ENCODE peak calls at places on chromosomes 6 and 20, in four cellular contexts. One of them, this sample, is unnamed.

GRCh38 chr6:138287144-138287955 is 69.1 kb upstream of the PBOV1 start:
- ATAC-seq in esophagus mucosa: peak; percentile 69
- ATAC-seq in activated naive CD4-positive, alpha-beta T cell treated with anti-CD3 and anti-CD28 coated beads, Interleukin-2, amount 50 U/mL, for 72 hours: peak; percentile 58
- ATAC-seq in mucosa of descending colon: peak; percentile 85
- ATAC-seq in this sample: no peak

GRCh38 chr20:49337357-49337756 is 59.5 kb upstream of the ZNFX1 start:
- ATAC-seq in esophagus mucosa: no peak
- ATAC-seq in activated naive CD4-positive, alpha-beta T cell treated with anti-CD3 and anti-CD28 coated beads, Interleukin-2, amount 50 U/mL, for 72 hours: no peak
- ATAC-seq in mucosa of descending colon: no peak
- ATAC-seq in this sample: no peak

GRCh38 chr6:26358511-26358981 is 6.5 kb upstream of the BTN3A2 start:
- ATAC-seq in esophagus mucosa: no peak
- ATAC-seq in activated naive CD4-positive, alpha-beta T cell treated with anti-CD3 and anti-CD28 coated beads, Interleukin-2, amount 50 U/mL, for 72 hours: peak; percentile 30
- ATAC-seq in mucosa of descending colon: no peak
- ATAC-seq in this sample: no peak

GRCh38 chr6:128648022-128648598 is 127.7 kb upstream of the PTPRK start:
- ATAC-seq in esophagus mucosa: no peak
- ATAC-seq in activated naive CD4-positive, alpha-beta T cell treated with anti-CD3 and anti-CD28 coated beads, Interleukin-2, amount 50 U/mL, for 72 hours: no peak
- ATAC-seq in mucosa of descending colon: no peak
- ATAC-seq in this sample: no peak

GRCh38 chr20:59253325-59253724 is 47.1 kb upstream of the EDN3 start:
- ATAC-seq in esophagus mucosa: no peak
- ATAC-seq in activated naive CD4-positive, alpha-beta T cell treated with anti-CD3 and anti-CD28 coated beads, Interleukin-2, amount 50 U/mL, for 72 hours: peak; percentile 72
- ATAC-seq in mucosa of descending colon: peak; percentile 58
- ATAC-seq in this sample: no peak

GRCh38 chr6:73867411-73867810 is 171.4 kb downstream of the CD109 start:
- ATAC-seq in esophagus mucosa: no peak
- ATAC-seq in activated naive CD4-positive, alpha-beta T cell treated with anti-CD3 and anti-CD28 coated beads, Interleukin-2, amount 50 U/mL, for 72 hours: no peak
- ATAC-seq in mucosa of descending colon: no peak
- ATAC-seq in this sample: no peak

GRCh38 chr6:116267879-116268588 is 11.7 kb downstream of the TSPYL1 start:
- ATAC-seq in esophagus mucosa: no peak
- ATAC-seq in activated naive CD4-positive, alpha-beta T cell treated with anti-CD3 and anti-CD28 coated beads, Interleukin-2, amount 50 U/mL, for 72 hours: peak; percentile 52
- ATAC-seq in mucosa of descending colon: no peak
- ATAC-seq in this sample: no peak

GRCh38 chr6:156789081-156789943 is 12.1 kb downstream of the ARID1B start:
- ATAC-seq in esophagus mucosa: no peak
- ATAC-seq in activated naive CD4-positive, alpha-beta T cell treated with anti-CD3 and anti-CD28 coated beads, Interleukin-2, amount 50 U/mL, for 72 hours: peak; percentile 46
- ATAC-seq in mucosa of descending colon: no peak
- ATAC-seq in this sample: no peak

GRCh38 chr6:148242180-148242579 is 100.5 kb upstream of the SASH1 start:
- ATAC-seq in esophagus mucosa: no peak
- ATAC-seq in activated naive CD4-positive, alpha-beta T cell treated with anti-CD3 and anti-CD28 coated beads, Interleukin-2, amount 50 U/mL, for 72 hours: no peak
- ATAC-seq in mucosa of descending colon: no peak
- ATAC-seq in this sample: no peak

GRCh38 chr20:11101243-11101642 is 427.4 kb upstream of the JAG1 start:
- ATAC-seq in esophagus mucosa: peak; percentile 60
- ATAC-seq in activated naive CD4-positive, alpha-beta T cell treated with anti-CD3 and anti-CD28 coated beads, Interleukin-2, amount 50 U/mL, for 72 hours: no peak
- ATAC-seq in mucosa of descending colon: no peak
- ATAC-seq in this sample: no peak

GRCh38 chr20:3734111-3734843 is 1.8 kb downstream of the HSPA12B start:
- ATAC-seq in esophagus mucosa: peak; percentile 55
- ATAC-seq in activated naive CD4-positive, alpha-beta T cell treated with anti-CD3 and anti-CD28 coated beads, Interleukin-2, amount 50 U/mL, for 72 hours: no peak
- ATAC-seq in mucosa of descending colon: peak; percentile 69
- ATAC-seq in this sample: peak; percentile 40

GRCh38 chr6:137927777-137928218 is 60.7 kb downstream of the TNFAIP3 start:
- ATAC-seq in esophagus mucosa: no peak
- ATAC-seq in activated naive CD4-positive, alpha-beta T cell treated with anti-CD3 and anti-CD28 coated beads, Interleukin-2, amount 50 U/mL, for 72 hours: peak; percentile 98
- ATAC-seq in mucosa of descending colon: peak; percentile 65
- ATAC-seq in this sample: no peak

GRCh38 chr20:47205577-47206123 is 150.8 kb downstream of the ZMYND8 start:
- ATAC-seq in esophagus mucosa: peak; percentile 74
- ATAC-seq in activated naive CD4-positive, alpha-beta T cell treated with anti-CD3 and anti-CD28 coated beads, Interleukin-2, amount 50 U/mL, for 72 hours: no peak
- ATAC-seq in mucosa of descending colon: peak; percentile 65
- ATAC-seq in this sample: peak; percentile 48

GRCh38 chr6:166570929-166571699 is 15.4 kb downstream of the RAMACL start:
- ATAC-seq in esophagus mucosa: no peak
- ATAC-seq in activated naive CD4-positive, alpha-beta T cell treated with anti-CD3 and anti-CD28 coated beads, Interleukin-2, amount 50 U/mL, for 72 hours: no peak
- ATAC-seq in mucosa of descending colon: no peak
- ATAC-seq in this sample: no peak

GRCh38 chr6:24117016-24117415 is 9.0 kb upstream of the NRSN1 start:
- ATAC-seq in esophagus mucosa: no peak
- ATAC-seq in activated naive CD4-positive, alpha-beta T cell treated with anti-CD3 and anti-CD28 coated beads, Interleukin-2, amount 50 U/mL, for 72 hours: peak; percentile 24
- ATAC-seq in mucosa of descending colon: no peak
- ATAC-seq in this sample: no peak

GRCh38 chr6:5986847-5987246 is 19.9 kb downstream of the NRN1 start:
- ATAC-seq in esophagus mucosa: no peak
- ATAC-seq in activated naive CD4-positive, alpha-beta T cell treated with anti-CD3 and anti-CD28 coated beads, Interleukin-2, amount 50 U/mL, for 72 hours: peak; percentile 88
- ATAC-seq in mucosa of descending colon: no peak
- ATAC-seq in this sample: no peak

GRCh38 chr20:58890454-58891075 is 38.0 kb downstream of the GNAS start:
- ATAC-seq in esophagus mucosa: peak; percentile 57
- ATAC-seq in activated naive CD4-positive, alpha-beta T cell treated with anti-CD3 and anti-CD28 coated beads, Interleukin-2, amount 50 U/mL, for 72 hours: peak; percentile 35
- ATAC-seq in mucosa of descending colon: peak; percentile 51
- ATAC-seq in this sample: peak; percentile 72

GRCh38 chr6:166587631-166588413 is 1.3 kb upstream of the RAMACL start:
- ATAC-seq in esophagus mucosa: no peak
- ATAC-seq in activated naive CD4-positive, alpha-beta T cell treated with anti-CD3 and anti-CD28 coated beads, Interleukin-2, amount 50 U/mL, for 72 hours: no peak
- ATAC-seq in mucosa of descending colon: peak; percentile 55
- ATAC-seq in this sample: no peak

GRCh38 chr6:32602403-32602802 is 12.8 kb upstream of the HLA-DRB1 start:
- ATAC-seq in esophagus mucosa: no peak
- ATAC-seq in activated naive CD4-positive, alpha-beta T cell treated with anti-CD3 and anti-CD28 coated beads, Interleukin-2, amount 50 U/mL, for 72 hours: no peak
- ATAC-seq in mucosa of descending colon: no peak
- ATAC-seq in this sample: no peak

GRCh38 chr6:2035046-2035445 is 210.4 kb downstream of the GMDS start:
- ATAC-seq in esophagus mucosa: no peak
- ATAC-seq in activated naive CD4-positive, alpha-beta T cell treated with anti-CD3 and anti-CD28 coated beads, Interleukin-2, amount 50 U/mL, for 72 hours: no peak
- ATAC-seq in mucosa of descending colon: peak; percentile 52
- ATAC-seq in this sample: no peak

GRCh38 chr20:7924692-7925091 is 15.6 kb downstream of the HAO1 start:
- ATAC-seq in esophagus mucosa: no peak
- ATAC-seq in activated naive CD4-positive, alpha-beta T cell treated with anti-CD3 and anti-CD28 coated beads, Interleukin-2, amount 50 U/mL, for 72 hours: peak; percentile 37
- ATAC-seq in mucosa of descending colon: no peak
- ATAC-seq in this sample: peak; percentile 50

GRCh38 chr6:137518584-137518983 is 24.4 kb upstream of the OLIG3 start:
- ATAC-seq in esophagus mucosa: no peak
- ATAC-seq in activated naive CD4-positive, alpha-beta T cell treated with anti-CD3 and anti-CD28 coated beads, Interleukin-2, amount 50 U/mL, for 72 hours: no peak
- ATAC-seq in mucosa of descending colon: no peak
- ATAC-seq in this sample: no peak

GRCh38 chr6:93550551-93551276 is 131.4 kb upstream of the EPHA7 start:
- ATAC-seq in esophagus mucosa: no peak
- ATAC-seq in activated naive CD4-positive, alpha-beta T cell treated with anti-CD3 and anti-CD28 coated beads, Interleukin-2, amount 50 U/mL, for 72 hours: no peak
- ATAC-seq in mucosa of descending colon: no peak
- ATAC-seq in this sample: no peak

GRCh38 chr6:5937936-5938706 is 68.6 kb downstream of the NRN1 start:
- ATAC-seq in esophagus mucosa: no peak
- ATAC-seq in activated naive CD4-positive, alpha-beta T cell treated with anti-CD3 and anti-CD28 coated beads, Interleukin-2, amount 50 U/mL, for 72 hours: no peak
- ATAC-seq in mucosa of descending colon: no peak
- ATAC-seq in this sample: no peak

GRCh38 chr6:154201708-154202107 is 154.9 kb downstream of the IPCEF1 start:
- ATAC-seq in esophagus mucosa: no peak
- ATAC-seq in activated naive CD4-positive, alpha-beta T cell treated with anti-CD3 and anti-CD28 coated beads, Interleukin-2, amount 50 U/mL, for 72 hours: no peak
- ATAC-seq in mucosa of descending colon: no peak
- ATAC-seq in this sample: no peak

GRCh38 chr6:12112540-12113189 is 100.6 kb downstream of the HIVEP1 start:
- ATAC-seq in esophagus mucosa: no peak
- ATAC-seq in activated naive CD4-positive, alpha-beta T cell treated with anti-CD3 and anti-CD28 coated beads, Interleukin-2, amount 50 U/mL, for 72 hours: peak; percentile 14
- ATAC-seq in mucosa of descending colon: no peak
- ATAC-seq in this sample: no peak

This sample was measured in gastroesophageal sphincter.